ENCODE peak calls at places on chromosomes 5 and 9, in four cellular contexts. Q, T, S and L are unnamed samples.

GRCh38 chr9:89477811-89478583 is 19.9 kb downstream of the SEMA4D start:
- DNase-seq in Q (no peak), T (no peak), S (peak), L (no peak)

GRCh38 chr5:65482280-65482726 is 583 bp upstream of the ADAMTS6 start:
- DNase-seq in Q (no peak), T (no peak), S (peak), L (no peak)

GRCh38 chr5:89417990-89418820 is 535.2 kb upstream of the MEF2C start:
- DNase-seq in Q (no peak), T (no peak), S (peak), L (no peak)

GRCh38 chr5:78005021-78005785 is 229.1 kb upstream of the TBCA start:
- DNase-seq in Q (no peak), T (no peak), S (peak), L (no peak)

GRCh38 chr9:126615791-126616447 is 2.2 kb downstream of the LMX1B start:
- DNase-seq in Q (no peak), T (no peak), S (no peak), L (no peak)

GRCh38 chr5:133736512-133736911 is 124.2 kb upstream of the FSTL4 start:
- DNase-seq in Q (no peak), T (no peak), S (no peak), L (peak)

GRCh38 chr9:96442491-96442890 is 7.5 kb upstream of the HABP4 start:
- DNase-seq in Q (no peak), T (no peak), S (no peak), L (no peak)

GRCh38 chr5:130102995-130103394 is 198.7 kb downstream of the CHSY3 start:
- DNase-seq in Q (no peak), T (no peak), S (no peak), L (no peak)

GRCh38 chr9:89878687-89879086 is 273.9 kb downstream of the GADD45G start:
- DNase-seq in Q (no peak), T (peak), S (peak), L (peak)

GRCh38 chr5:2192496-2192895 is 309.8 kb upstream of the IRX4 start:
- DNase-seq in Q (no peak), T (peak), S (no peak), L (peak)

GRCh38 chr5:68196876-68197275 is 18.7 kb upstream of the PIK3R1 start:
- DNase-seq in Q (no peak), T (no peak), S (no peak), L (no peak)

GRCh38 chr9:113228130-113228665 is 6.9 kb downstream of the SLC31A1 start:
- DNase-seq in Q (no peak), T (no peak), S (no peak), L (no peak)

GRCh38 chr9:131446276-131446675 is 52.4 kb downstream of the PRRC2B start:
- DNase-seq in Q (no peak), T (no peak), S (no peak), L (no peak)

GRCh38 chr5:24535646-24536045 is 109.1 kb downstream of the CDH10 start:
- DNase-seq in Q (no peak), T (no peak), S (no peak), L (no peak)

GRCh38 chr9:123426406-123426805 is 70.4 kb downstream of the CRB2 start:
- DNase-seq in Q (no peak), T (no peak), S (no peak), L (no peak)

GRCh38 chr5:38069360-38069759 is 189.0 kb upstream of the EGFLAM start:
- DNase-seq in Q (no peak), T (no peak), S (peak), L (no peak)

GRCh38 chr9:81557957-81558791 is 131.2 kb downstream of the TLE1 start:
- DNase-seq in Q (no peak), T (no peak), S (peak), L (no peak)

GRCh38 chr9:35367451-35367850 is 122.5 kb upstream of the RUSC2 start:
- DNase-seq in Q (no peak), T (no peak), S (peak), L (no peak)

GRCh38 chr5:147455822-147456221 is 54.0 kb downstream of the DPYSL3 start:
- DNase-seq in Q (no peak), T (no peak), S (no peak), L (no peak)

GRCh38 chr9:5918460-5918859 is 27.8 kb downstream of the MLANA start:
- DNase-seq in Q (no peak), T (no peak), S (no peak), L (no peak)

GRCh38 chr5:22593592-22593991 is 259.6 kb downstream of the CDH12 start:
- DNase-seq in Q (no peak), T (no peak), S (no peak), L (no peak)

GRCh38 chr5:119343766-119344165 is 12.1 kb upstream of the TNFAIP8 start:
- DNase-seq in Q (no peak), T (no peak), S (peak), L (no peak)

GRCh38 chr5:115626444-115626823 is 598 bp upstream of the TMED7 start:
- DNase-seq in Q (no peak), T (no peak), S (no peak), L (no peak)

GRCh38 chr9:71741841-71742648 is 26.3 kb downstream of the CEMIP2 start:
- DNase-seq in Q (no peak), T (no peak), S (peak), L (no peak)

GRCh38 chr5:141192110-141192725 is at the start of gene PCDHB10:
- DNase-seq in Q (no peak), T (no peak), S (peak), L (no peak)

GRCh38 chr9:115204827-115205506 is 87.0 kb upstream of the TNC start:
- DNase-seq in Q (no peak), T (no peak), S (peak), L (no peak)

GRCh38 chr5:111299067-111299481 is 74.9 kb downstream of the CAMK4 start:
- DNase-seq in Q (no peak), T (no peak), S (peak), L (no peak)

GRCh38 chr9:135343733-135344522 is 135.7 kb upstream of the PPP1R26 start:
- DNase-seq in Q (peak), T (no peak), S (peak), L (peak)

DNA sequence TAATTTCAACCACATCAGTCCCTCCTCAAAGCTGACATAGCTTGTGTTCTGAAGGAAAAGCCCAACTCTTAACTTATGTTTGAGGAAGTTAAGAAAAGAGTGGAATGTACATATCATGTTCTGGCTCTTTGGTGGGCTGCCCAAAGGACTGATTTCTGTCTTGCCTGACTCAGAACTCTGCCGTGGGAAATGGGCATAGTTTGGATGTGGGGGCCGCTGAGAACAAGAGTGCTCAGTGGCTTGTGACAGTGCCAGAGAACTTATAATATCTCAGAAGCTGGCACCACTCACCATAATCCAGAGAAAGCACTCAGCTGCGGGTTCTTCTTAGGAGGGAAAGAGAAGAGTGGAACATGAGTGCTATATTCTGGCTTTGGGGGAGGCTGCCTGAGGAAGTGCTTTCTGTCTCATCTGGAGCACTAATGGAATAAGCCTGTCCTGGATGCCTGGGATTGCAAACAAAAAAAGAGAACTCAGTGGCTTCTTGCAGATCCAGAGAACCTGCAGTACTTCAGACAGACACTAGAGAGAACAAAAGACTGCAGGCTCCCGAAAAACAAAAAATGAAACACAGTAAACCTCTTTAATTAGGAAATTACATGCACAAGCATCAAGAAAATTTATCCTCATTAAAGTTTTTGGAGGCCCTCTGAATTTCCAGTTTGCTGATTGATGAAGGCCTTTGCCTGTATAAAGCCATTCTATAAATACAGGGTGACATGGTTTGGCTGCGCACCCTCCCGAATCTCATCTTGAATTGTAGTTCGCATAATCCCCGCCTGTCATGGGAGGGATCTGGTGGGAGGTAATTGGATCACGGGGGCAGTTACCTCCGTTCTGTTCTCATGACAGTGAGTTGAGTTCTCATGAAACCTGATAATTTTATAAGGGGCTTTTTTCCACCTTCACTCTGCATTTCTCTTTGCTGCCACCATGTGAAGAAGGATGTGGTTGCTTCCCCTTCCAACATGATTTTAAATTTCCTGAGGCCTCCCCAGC is 207.0 kb downstream of the DMAC1 start:
- DNase-seq in Q (no peak), T (no peak), S (no peak), L (no peak)
- TF ChIP-seq CTCF in Q (no peak), T (no peak), S (no peak), L (peak)

DNA sequence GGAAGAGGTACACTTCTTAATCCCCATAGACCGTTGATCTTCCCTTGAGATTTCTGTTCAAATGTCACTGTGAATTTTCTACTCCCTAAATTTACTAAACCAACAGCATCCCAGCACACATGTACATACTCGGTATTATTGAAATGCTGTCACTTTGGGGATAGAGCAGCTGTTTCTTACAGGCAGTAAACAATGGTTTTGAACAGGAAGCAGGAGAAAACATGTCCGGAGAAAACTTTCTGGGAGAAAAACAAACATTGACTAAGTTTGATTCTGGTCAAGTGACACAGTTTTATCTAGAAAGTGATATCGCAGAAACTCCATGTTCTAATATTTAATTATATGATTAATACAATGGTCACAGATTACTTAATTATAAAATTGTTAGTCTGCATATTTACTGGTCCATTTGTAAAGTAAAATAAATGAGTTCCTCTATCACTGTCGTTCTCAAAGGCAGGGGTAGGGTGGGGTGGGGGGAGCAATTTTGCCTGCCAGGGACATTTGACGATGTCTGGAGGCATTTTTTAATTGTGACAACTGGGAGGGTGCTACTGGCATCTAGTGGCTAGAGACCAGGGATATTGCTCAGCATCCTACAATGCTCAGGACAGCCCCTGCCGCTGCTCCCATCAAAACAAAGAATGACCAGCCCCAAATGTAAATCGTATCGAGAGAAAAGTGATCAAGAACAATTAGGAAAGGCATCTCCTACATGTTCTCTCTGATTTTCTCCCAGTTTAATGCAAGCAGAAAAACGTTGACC is 12.2 kb downstream of the TAS2R1 start:
- DNase-seq in Q (no peak), T (no peak), S (no peak), L (no peak)
- TF ChIP-seq CTCF in Q (no peak), T (no peak), S (no peak), L (no peak)

GRCh38 chr5:103467831-103468230 is 94.8 kb downstream of the NUDT12 start:
- DNase-seq in Q (no peak), T (no peak), S (no peak), L (no peak)

GRCh38 chr5:103461223-103461622 is 101.4 kb downstream of the NUDT12 start:
- DNase-seq in Q (no peak), T (no peak), S (peak), L (no peak)

GRCh38 chr5:103465891-103466290 is 96.7 kb downstream of the NUDT12 start:
- DNase-seq in Q (no peak), T (no peak), S (peak), L (no peak)

GRCh38 chr5:103466494-103466893 is 96.1 kb downstream of the NUDT12 start:
- DNase-seq in Q (no peak), T (no peak), S (peak), L (no peak)

GRCh38 chr5:103464801-103465484 is 97.6 kb downstream of the NUDT12 start:
- DNase-seq in Q (no peak), T (no peak), S (no peak), L (no peak)
- TF ChIP-seq CTCF in Q (no peak), T (no peak), S (no peak), L (no peak)

GRCh38 chr9:125203259-125203658 is 2.9 kb downstream of the RABEPK start:
- DNase-seq in Q (no peak), T (no peak), S (no peak), L (no peak)
- TF ChIP-seq CTCF in Q (no peak), T (no peak), S (no peak), L (no peak)

DNA sequence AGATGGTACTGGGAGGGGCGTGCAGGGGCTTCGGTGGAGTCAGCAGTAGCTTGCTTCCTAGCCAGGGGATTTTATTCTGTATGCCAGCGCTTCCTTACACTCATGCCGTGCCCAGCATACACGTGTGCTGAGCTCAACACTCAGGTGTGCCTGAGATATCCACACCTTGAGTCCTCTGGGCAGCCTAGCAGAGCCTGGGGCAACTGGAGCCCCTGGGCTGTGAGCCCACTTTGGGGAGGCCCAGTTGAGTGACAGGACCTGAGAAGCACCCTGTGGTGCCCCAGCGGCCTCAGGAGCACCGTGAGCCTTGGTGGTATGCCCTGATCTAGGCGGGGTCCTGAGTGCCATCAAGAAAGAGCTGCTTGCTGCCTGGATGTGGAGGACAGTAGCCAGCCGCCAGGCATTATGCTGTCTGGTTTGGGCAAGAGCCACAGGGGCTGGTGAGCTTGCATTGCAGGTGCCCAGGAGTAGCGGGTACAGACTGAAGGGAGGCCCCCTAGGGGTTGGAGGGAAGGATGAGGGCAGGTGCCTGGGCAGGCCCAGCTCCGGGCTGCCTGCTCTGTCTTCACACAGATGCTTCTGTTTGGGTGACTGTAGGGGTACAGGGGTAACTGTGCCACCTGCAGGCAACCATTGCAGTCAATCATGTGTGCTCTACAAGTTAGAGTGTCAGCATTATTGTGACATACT is 42.9 kb downstream of the BNIP1 start:
- DNase-seq in Q (no peak), T (no peak), S (no peak), L (no peak)
- TF ChIP-seq CTCF in Q (no peak), T (no peak), S (no peak), L (peak)

DNA sequence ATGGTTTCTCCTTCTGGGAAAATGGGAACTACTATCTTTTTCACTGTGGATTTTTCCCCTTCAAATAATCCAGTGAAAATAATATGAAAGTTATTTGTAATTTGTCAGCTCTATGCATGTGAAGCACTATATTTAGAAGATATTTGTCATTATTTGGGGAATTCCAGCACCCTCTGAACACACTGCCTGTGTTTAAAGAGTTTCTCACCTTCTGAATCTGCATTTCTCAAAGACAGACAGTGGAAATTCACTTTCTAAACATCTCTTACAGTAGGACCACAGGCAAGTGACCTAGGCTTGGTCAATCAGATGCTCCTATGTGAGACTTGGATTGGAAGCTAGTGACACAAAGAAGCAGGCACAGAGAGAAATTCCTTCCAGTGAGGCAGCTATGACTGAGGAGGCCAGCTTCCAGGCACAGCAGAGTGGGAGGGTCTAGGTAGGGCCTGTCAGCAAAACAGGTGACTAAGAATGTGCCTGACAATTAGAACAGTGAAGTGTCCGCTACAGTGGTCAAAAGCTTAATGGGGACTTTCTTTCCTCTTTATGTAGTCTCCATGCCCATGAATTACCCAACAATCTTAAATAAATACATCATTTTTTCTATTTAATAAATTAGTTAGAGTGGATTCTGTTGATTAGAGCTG is 167.2 kb downstream of the HMHB1 start:
- DNase-seq in Q (no peak), T (no peak), S (peak), L (no peak)
- TF ChIP-seq CTCF in Q (no peak), T (no peak), S (no peak), L (no peak)